ENCODE peak calls at places on chromosome 11, in nine cellular contexts. One of them, this sample, is unnamed.

GRCh38 chr11:80700386-80700785 is 1259.6 kb upstream of the TENM4 start:
- DNase-seq in cardiac muscle cell: no peak
- DNase-seq in stimulated activated CD8-positive, alpha-beta memory T cell treated with anti-CD3 and anti-CD28 coated beads, Interleukin-2, amount 100 ng/mL, for 48 hours: no peak
- DNase-seq in stimulated activated naive CD4-positive, alpha-beta T cell: no peak
- DNase-seq in caudate nucleus: no peak
- DNase-seq in sigmoid colon: no peak
- DNase-seq in AG08396: no peak
- DNase-seq in activated CD4-positive, alpha-beta memory T cell treated with anti-CD3 and anti-CD28 coated beads for 36 hours: no peak
- DNase-seq in stimulated activated CD4-positive, alpha-beta T cell treated with anti-CD3 and anti-CD28 coated beads, Interleukin-1b, Interleukin-23, amount 100 ng/mL, for 4 hours: no peak
- DNase-seq in this sample: no peak

GRCh38 chr11:126359431-126360048 is 4.1 kb downstream of the ST3GAL4 start:
- DNase-seq in cardiac muscle cell: no peak
- DNase-seq in stimulated activated CD8-positive, alpha-beta memory T cell treated with anti-CD3 and anti-CD28 coated beads, Interleukin-2, amount 100 ng/mL, for 48 hours: no peak
- DNase-seq in stimulated activated naive CD4-positive, alpha-beta T cell: no peak
- DNase-seq in caudate nucleus: peak; percentile 71
- DNase-seq in sigmoid colon: peak; percentile 92
- DNase-seq in AG08396: peak; percentile 81
- DNase-seq in activated CD4-positive, alpha-beta memory T cell treated with anti-CD3 and anti-CD28 coated beads for 36 hours: no peak
- DNase-seq in stimulated activated CD4-positive, alpha-beta T cell treated with anti-CD3 and anti-CD28 coated beads, Interleukin-1b, Interleukin-23, amount 100 ng/mL, for 4 hours: no peak
- DNase-seq in this sample: peak; percentile 82

GRCh38 chr11:105466582-105467228 is 143.2 kb upstream of the GRIA4 start:
- DNase-seq in cardiac muscle cell: no peak
- DNase-seq in stimulated activated CD8-positive, alpha-beta memory T cell treated with anti-CD3 and anti-CD28 coated beads, Interleukin-2, amount 100 ng/mL, for 48 hours: no peak
- DNase-seq in stimulated activated naive CD4-positive, alpha-beta T cell: no peak
- DNase-seq in caudate nucleus: no peak
- DNase-seq in sigmoid colon: no peak
- DNase-seq in AG08396: peak; percentile 17
- DNase-seq in activated CD4-positive, alpha-beta memory T cell treated with anti-CD3 and anti-CD28 coated beads for 36 hours: no peak
- DNase-seq in stimulated activated CD4-positive, alpha-beta T cell treated with anti-CD3 and anti-CD28 coated beads, Interleukin-1b, Interleukin-23, amount 100 ng/mL, for 4 hours: no peak
- DNase-seq in this sample: no peak

GRCh38 chr11:37320921-37321320 is 722.9 kb upstream of the RAG2 start:
- DNase-seq in cardiac muscle cell: no peak
- DNase-seq in stimulated activated CD8-positive, alpha-beta memory T cell treated with anti-CD3 and anti-CD28 coated beads, Interleukin-2, amount 100 ng/mL, for 48 hours: no peak
- DNase-seq in stimulated activated naive CD4-positive, alpha-beta T cell: no peak
- DNase-seq in caudate nucleus: no peak
- DNase-seq in sigmoid colon: no peak
- DNase-seq in AG08396: no peak
- DNase-seq in activated CD4-positive, alpha-beta memory T cell treated with anti-CD3 and anti-CD28 coated beads for 36 hours: no peak
- DNase-seq in stimulated activated CD4-positive, alpha-beta T cell treated with anti-CD3 and anti-CD28 coated beads, Interleukin-1b, Interleukin-23, amount 100 ng/mL, for 4 hours: no peak
- DNase-seq in this sample: no peak

GRCh38 chr11:121497176-121497995 is 44.6 kb upstream of the SORL1-AS1 start:
- DNase-seq in cardiac muscle cell: no peak
- DNase-seq in stimulated activated CD8-positive, alpha-beta memory T cell treated with anti-CD3 and anti-CD28 coated beads, Interleukin-2, amount 100 ng/mL, for 48 hours: no peak
- DNase-seq in stimulated activated naive CD4-positive, alpha-beta T cell: no peak
- DNase-seq in caudate nucleus: no peak
- DNase-seq in sigmoid colon: no peak
- DNase-seq in AG08396: no peak
- DNase-seq in activated CD4-positive, alpha-beta memory T cell treated with anti-CD3 and anti-CD28 coated beads for 36 hours: no peak
- DNase-seq in stimulated activated CD4-positive, alpha-beta T cell treated with anti-CD3 and anti-CD28 coated beads, Interleukin-1b, Interleukin-23, amount 100 ng/mL, for 4 hours: no peak
- DNase-seq in this sample: no peak

GRCh38 chr11:90542092-90542491 is 319.2 kb upstream of the CHORDC1 start:
- DNase-seq in cardiac muscle cell: no peak
- DNase-seq in stimulated activated CD8-positive, alpha-beta memory T cell treated with anti-CD3 and anti-CD28 coated beads, Interleukin-2, amount 100 ng/mL, for 48 hours: no peak
- DNase-seq in stimulated activated naive CD4-positive, alpha-beta T cell: no peak
- DNase-seq in caudate nucleus: no peak
- DNase-seq in sigmoid colon: no peak
- DNase-seq in AG08396: no peak
- DNase-seq in activated CD4-positive, alpha-beta memory T cell treated with anti-CD3 and anti-CD28 coated beads for 36 hours: no peak
- DNase-seq in stimulated activated CD4-positive, alpha-beta T cell treated with anti-CD3 and anti-CD28 coated beads, Interleukin-1b, Interleukin-23, amount 100 ng/mL, for 4 hours: no peak
- DNase-seq in this sample: no peak

GRCh38 chr11:65798882-65799281 is 12.0 kb downstream of the OVOL1 start:
- DNase-seq in cardiac muscle cell: no peak
- DNase-seq in stimulated activated CD8-positive, alpha-beta memory T cell treated with anti-CD3 and anti-CD28 coated beads, Interleukin-2, amount 100 ng/mL, for 48 hours: no peak
- DNase-seq in stimulated activated naive CD4-positive, alpha-beta T cell: no peak
- DNase-seq in caudate nucleus: no peak
- DNase-seq in sigmoid colon: no peak
- DNase-seq in AG08396: no peak
- DNase-seq in activated CD4-positive, alpha-beta memory T cell treated with anti-CD3 and anti-CD28 coated beads for 36 hours: no peak
- DNase-seq in stimulated activated CD4-positive, alpha-beta T cell treated with anti-CD3 and anti-CD28 coated beads, Interleukin-1b, Interleukin-23, amount 100 ng/mL, for 4 hours: no peak
- DNase-seq in this sample: no peak

GRCh38 chr11:77967121-77967520 is 27.3 kb downstream of the INTS4 start:
- DNase-seq in cardiac muscle cell: no peak
- DNase-seq in stimulated activated CD8-positive, alpha-beta memory T cell treated with anti-CD3 and anti-CD28 coated beads, Interleukin-2, amount 100 ng/mL, for 48 hours: no peak
- DNase-seq in stimulated activated naive CD4-positive, alpha-beta T cell: no peak
- DNase-seq in caudate nucleus: no peak
- DNase-seq in sigmoid colon: no peak
- DNase-seq in AG08396: no peak
- DNase-seq in activated CD4-positive, alpha-beta memory T cell treated with anti-CD3 and anti-CD28 coated beads for 36 hours: no peak
- DNase-seq in stimulated activated CD4-positive, alpha-beta T cell treated with anti-CD3 and anti-CD28 coated beads, Interleukin-1b, Interleukin-23, amount 100 ng/mL, for 4 hours: no peak
- DNase-seq in this sample: no peak

GRCh38 chr11:121521145-121522042 is 68.6 kb upstream of the SORL1-AS1 start:
- DNase-seq in cardiac muscle cell: no peak
- DNase-seq in stimulated activated CD8-positive, alpha-beta memory T cell treated with anti-CD3 and anti-CD28 coated beads, Interleukin-2, amount 100 ng/mL, for 48 hours: no peak
- DNase-seq in stimulated activated naive CD4-positive, alpha-beta T cell: no peak
- DNase-seq in caudate nucleus: no peak
- DNase-seq in sigmoid colon: no peak
- DNase-seq in AG08396: no peak
- DNase-seq in activated CD4-positive, alpha-beta memory T cell treated with anti-CD3 and anti-CD28 coated beads for 36 hours: no peak
- DNase-seq in stimulated activated CD4-positive, alpha-beta T cell treated with anti-CD3 and anti-CD28 coated beads, Interleukin-1b, Interleukin-23, amount 100 ng/mL, for 4 hours: no peak
- DNase-seq in this sample: no peak

GRCh38 chr11:63944987-63945386 is 6.2 kb downstream of the NAA40 start:
- DNase-seq in cardiac muscle cell: peak; percentile 23
- DNase-seq in stimulated activated CD8-positive, alpha-beta memory T cell treated with anti-CD3 and anti-CD28 coated beads, Interleukin-2, amount 100 ng/mL, for 48 hours: no peak
- DNase-seq in stimulated activated naive CD4-positive, alpha-beta T cell: no peak
- DNase-seq in caudate nucleus: no peak
- DNase-seq in sigmoid colon: peak; percentile 74
- DNase-seq in AG08396: no peak
- DNase-seq in activated CD4-positive, alpha-beta memory T cell treated with anti-CD3 and anti-CD28 coated beads for 36 hours: no peak
- DNase-seq in stimulated activated CD4-positive, alpha-beta T cell treated with anti-CD3 and anti-CD28 coated beads, Interleukin-1b, Interleukin-23, amount 100 ng/mL, for 4 hours: no peak
- DNase-seq in this sample: peak; percentile 45

GRCh38 chr11:17544181-17544622 is at the start of gene USH1C:
- DNase-seq in cardiac muscle cell: peak; percentile 30
- DNase-seq in stimulated activated CD8-positive, alpha-beta memory T cell treated with anti-CD3 and anti-CD28 coated beads, Interleukin-2, amount 100 ng/mL, for 48 hours: peak; percentile 26
- DNase-seq in stimulated activated naive CD4-positive, alpha-beta T cell: no peak
- DNase-seq in caudate nucleus: no peak
- DNase-seq in sigmoid colon: no peak
- DNase-seq in AG08396: peak; percentile 51
- DNase-seq in activated CD4-positive, alpha-beta memory T cell treated with anti-CD3 and anti-CD28 coated beads for 36 hours: peak; percentile 45
- DNase-seq in stimulated activated CD4-positive, alpha-beta T cell treated with anti-CD3 and anti-CD28 coated beads, Interleukin-1b, Interleukin-23, amount 100 ng/mL, for 4 hours: no peak
- DNase-seq in this sample: peak; percentile 17